ENCODE peak calls at places on chromosome 21, in ten cellular contexts. One of them, this sample, is unnamed. For H3K4me1, the result is how much of the 10 kb centered on the place peaks cover.

GRCh38 chr21:45152265-45152746 is 77.9 kb downstream of the ADARB1 start:
- DNase-seq in CD8-positive, alpha-beta T cell: peak
- DNase-seq in H9: peak
- DNase-seq in heart left ventricle: no peak
- DNase-seq in IMR-90: no peak
- DNase-seq in esophagus squamous epithelium: no peak
- DNase-seq in fibroblast of lung: peak
- DNase-seq in PC-3: no peak
- DNase-seq in tibial artery: no peak
- DNase-seq in A549: no peak
- DNase-seq in this sample: peak

GRCh38 chr21:42624095-42624830 is 29.2 kb upstream of the PDE9A start:
- DNase-seq in CD8-positive, alpha-beta T cell: no peak
- DNase-seq in H9: no peak
- DNase-seq in heart left ventricle: no peak
- DNase-seq in IMR-90: no peak
- DNase-seq in esophagus squamous epithelium: no peak
- DNase-seq in fibroblast of lung: no peak
- DNase-seq in PC-3: no peak
- DNase-seq in tibial artery: no peak
- DNase-seq in A549: peak
- DNase-seq in this sample: no peak

GRCh38 chr21:15514073-15514946 is 215.5 kb upstream of the USP25 start:
- DNase-seq in CD8-positive, alpha-beta T cell: peak
- DNase-seq in H9: no peak
- DNase-seq in heart left ventricle: no peak
- DNase-seq in IMR-90: no peak
- DNase-seq in esophagus squamous epithelium: no peak
- DNase-seq in fibroblast of lung: no peak
- DNase-seq in PC-3: no peak
- DNase-seq in tibial artery: no peak
- DNase-seq in A549: no peak
- DNase-seq in this sample: peak

GRCh38 chr21:31798842-31799691 is 67.1 kb upstream of the SCAF4 start:
- DNase-seq in CD8-positive, alpha-beta T cell: no peak
- DNase-seq in H9: no peak
- DNase-seq in heart left ventricle: no peak
- DNase-seq in IMR-90: peak
- DNase-seq in esophagus squamous epithelium: no peak
- DNase-seq in fibroblast of lung: peak
- DNase-seq in PC-3: no peak
- DNase-seq in tibial artery: no peak
- DNase-seq in A549: no peak
- DNase-seq in this sample: no peak

GRCh38 chr21:41868062-41868710 is 11.0 kb downstream of the PRDM15 start:
- DNase-seq in CD8-positive, alpha-beta T cell: no peak
- DNase-seq in H9: no peak
- DNase-seq in heart left ventricle: no peak
- DNase-seq in IMR-90: peak
- DNase-seq in esophagus squamous epithelium: no peak
- DNase-seq in fibroblast of lung: no peak
- DNase-seq in PC-3: no peak
- DNase-seq in tibial artery: no peak
- DNase-seq in A549: no peak
- DNase-seq in this sample: no peak

GRCh38 chr21:17818158-17819113 is 720 bp downstream of the C21orf91 start:
- DNase-seq in CD8-positive, alpha-beta T cell: peak
- DNase-seq in H9: peak
- DNase-seq in heart left ventricle: peak
- DNase-seq in IMR-90: peak
- DNase-seq in esophagus squamous epithelium: no peak
- DNase-seq in fibroblast of lung: peak
- DNase-seq in PC-3: peak
- DNase-seq in tibial artery: no peak
- DNase-seq in A549: peak
- DNase-seq in this sample: peak

GRCh38 chr21:39633770-39634181 is 21.0 kb downstream of the B3GALT5 start:
- DNase-seq in CD8-positive, alpha-beta T cell: no peak
- DNase-seq in H9: no peak
- DNase-seq in heart left ventricle: no peak
- DNase-seq in IMR-90: peak
- DNase-seq in esophagus squamous epithelium: no peak
- DNase-seq in fibroblast of lung: peak
- DNase-seq in PC-3: peak
- DNase-seq in tibial artery: no peak
- DNase-seq in A549: peak
- DNase-seq in this sample: no peak

GRCh38 chr21:32256873-32257620 is 21.8 kb downstream of the MIS18A start:
- DNase-seq in CD8-positive, alpha-beta T cell: no peak
- DNase-seq in H9: no peak
- DNase-seq in heart left ventricle: peak
- DNase-seq in IMR-90: peak
- DNase-seq in esophagus squamous epithelium: no peak
- DNase-seq in fibroblast of lung: peak
- DNase-seq in PC-3: peak
- DNase-seq in tibial artery: peak
- DNase-seq in A549: peak
- DNase-seq in this sample: no peak

GRCh38 chr21:27132270-27132669 is 165.4 kb upstream of the ADAMTS5 start:
- DNase-seq in CD8-positive, alpha-beta T cell: no peak
- DNase-seq in H9: no peak
- DNase-seq in heart left ventricle: no peak
- DNase-seq in IMR-90: peak
- DNase-seq in esophagus squamous epithelium: no peak
- DNase-seq in fibroblast of lung: peak
- DNase-seq in PC-3: no peak
- DNase-seq in tibial artery: no peak
- DNase-seq in A549: no peak
- DNase-seq in this sample: no peak

GRCh38 chr21:17738171-17738953 is 80.8 kb downstream of the C21orf91 start:
- DNase-seq in CD8-positive, alpha-beta T cell: no peak
- DNase-seq in H9: peak
- DNase-seq in heart left ventricle: no peak
- DNase-seq in IMR-90: no peak
- DNase-seq in esophagus squamous epithelium: no peak
- DNase-seq in fibroblast of lung: no peak
- DNase-seq in PC-3: peak
- DNase-seq in tibial artery: no peak
- DNase-seq in A549: no peak
- DNase-seq in this sample: no peak

GRCh38 chr21:42103843-42104242 is 32.7 kb downstream of the UMODL1 start:
- DNase-seq in CD8-positive, alpha-beta T cell: no peak
- DNase-seq in H9: no peak
- DNase-seq in heart left ventricle: no peak
- DNase-seq in IMR-90: no peak
- DNase-seq in esophagus squamous epithelium: no peak
- DNase-seq in fibroblast of lung: no peak
- DNase-seq in PC-3: no peak
- DNase-seq in tibial artery: no peak
- DNase-seq in A549: no peak
- DNase-seq in this sample: no peak

GRCh38 chr21:45258476-45258875 is 29.2 kb downstream of the POFUT2 start:
- DNase-seq in CD8-positive, alpha-beta T cell: no peak
- DNase-seq in H9: peak
- DNase-seq in heart left ventricle: no peak
- DNase-seq in IMR-90: no peak
- DNase-seq in esophagus squamous epithelium: no peak
- DNase-seq in fibroblast of lung: no peak
- DNase-seq in PC-3: no peak
- DNase-seq in tibial artery: peak
- DNase-seq in A549: no peak
- DNase-seq in this sample: no peak

GRCh38 chr21:17455451-17455850 is 57.4 kb upstream of the CXADR start:
- DNase-seq in CD8-positive, alpha-beta T cell: no peak
- DNase-seq in H9: no peak
- DNase-seq in heart left ventricle: no peak
- DNase-seq in IMR-90: no peak
- DNase-seq in esophagus squamous epithelium: no peak
- DNase-seq in fibroblast of lung: no peak
- DNase-seq in PC-3: no peak
- DNase-seq in tibial artery: no peak
- DNase-seq in A549: peak
- DNase-seq in this sample: no peak

GRCh38 chr21:42187976-42188653 is 30.8 kb upstream of the ABCG1 start:
- DNase-seq in CD8-positive, alpha-beta T cell: peak
- DNase-seq in H9: no peak
- DNase-seq in heart left ventricle: peak
- DNase-seq in IMR-90: no peak
- DNase-seq in esophagus squamous epithelium: no peak
- DNase-seq in fibroblast of lung: peak
- DNase-seq in PC-3: no peak
- DNase-seq in tibial artery: peak
- DNase-seq in A549: no peak
- DNase-seq in this sample: peak

GRCh38 chr21:26068776-26069175 is 101.8 kb downstream of the APP start:
- DNase-seq in CD8-positive, alpha-beta T cell: no peak
- DNase-seq in H9: no peak
- DNase-seq in heart left ventricle: no peak
- DNase-seq in IMR-90: no peak
- DNase-seq in esophagus squamous epithelium: no peak
- DNase-seq in fibroblast of lung: no peak
- DNase-seq in PC-3: no peak
- DNase-seq in tibial artery: no peak
- DNase-seq in A549: no peak
- DNase-seq in this sample: no peak
- H3K4me1 ChIP-seq in CD8-positive, alpha-beta T cell: under half
- H3K4me1 ChIP-seq in H9: under half
- H3K4me1 ChIP-seq in heart left ventricle: under half
- H3K4me1 ChIP-seq in IMR-90: under half
- H3K4me1 ChIP-seq in esophagus squamous epithelium: under half
- H3K4me1 ChIP-seq in fibroblast of lung: under half
- H3K4me1 ChIP-seq in PC-3: under half
- H3K4me1 ChIP-seq in tibial artery: under half
- H3K4me1 ChIP-seq in A549: under half
- H3K4me1 ChIP-seq in this sample: under half

GRCh38 chr21:38319781-38320180 is 63.0 kb downstream of the KCNJ15 start:
- DNase-seq in CD8-positive, alpha-beta T cell: no peak
- DNase-seq in H9: no peak
- DNase-seq in heart left ventricle: no peak
- DNase-seq in IMR-90: peak
- DNase-seq in esophagus squamous epithelium: no peak
- DNase-seq in fibroblast of lung: peak
- DNase-seq in PC-3: no peak
- DNase-seq in tibial artery: no peak
- DNase-seq in A549: no peak
- DNase-seq in this sample: no peak

GRCh38 chr21:38323721-38324591 is 67.2 kb downstream of the KCNJ15 start:
- DNase-seq in CD8-positive, alpha-beta T cell: no peak
- DNase-seq in H9: peak
- DNase-seq in heart left ventricle: no peak
- DNase-seq in IMR-90: peak
- DNase-seq in esophagus squamous epithelium: no peak
- DNase-seq in fibroblast of lung: peak
- DNase-seq in PC-3: peak
- DNase-seq in tibial artery: no peak
- DNase-seq in A549: peak
- DNase-seq in this sample: no peak

GRCh38 chr21:38322551-38322950 is 65.8 kb downstream of the KCNJ15 start:
- DNase-seq in CD8-positive, alpha-beta T cell: no peak
- DNase-seq in H9: no peak
- DNase-seq in heart left ventricle: no peak
- DNase-seq in IMR-90: peak
- DNase-seq in esophagus squamous epithelium: no peak
- DNase-seq in fibroblast of lung: peak
- DNase-seq in PC-3: no peak
- DNase-seq in tibial artery: no peak
- DNase-seq in A549: no peak
- DNase-seq in this sample: no peak

GRCh38 chr21:38325216-38325615 is 68.4 kb downstream of the KCNJ15 start:
- DNase-seq in CD8-positive, alpha-beta T cell: no peak
- DNase-seq in H9: no peak
- DNase-seq in heart left ventricle: no peak
- DNase-seq in IMR-90: no peak
- DNase-seq in esophagus squamous epithelium: no peak
- DNase-seq in fibroblast of lung: no peak
- DNase-seq in PC-3: no peak
- DNase-seq in tibial artery: no peak
- DNase-seq in A549: no peak
- DNase-seq in this sample: no peak

GRCh38 chr21:38321568-38321967 is 64.8 kb downstream of the KCNJ15 start:
- DNase-seq in CD8-positive, alpha-beta T cell: no peak
- DNase-seq in H9: no peak
- DNase-seq in heart left ventricle: no peak
- DNase-seq in IMR-90: no peak
- DNase-seq in esophagus squamous epithelium: no peak
- DNase-seq in fibroblast of lung: no peak
- DNase-seq in PC-3: no peak
- DNase-seq in tibial artery: no peak
- DNase-seq in A549: no peak
- DNase-seq in this sample: no peak
- H3K27ac ChIP-seq in CD8-positive, alpha-beta T cell: no peak
- H3K27ac ChIP-seq in H9: no peak
- H3K27ac ChIP-seq in heart left ventricle: no peak
- H3K27ac ChIP-seq in IMR-90: no peak
- H3K27ac ChIP-seq in esophagus squamous epithelium: no peak
- H3K27ac ChIP-seq in fibroblast of lung: no peak
- H3K27ac ChIP-seq in PC-3: no peak
- H3K27ac ChIP-seq in tibial artery: no peak
- H3K27ac ChIP-seq in A549: peak
- H3K27ac ChIP-seq in this sample: no peak

DNA sequence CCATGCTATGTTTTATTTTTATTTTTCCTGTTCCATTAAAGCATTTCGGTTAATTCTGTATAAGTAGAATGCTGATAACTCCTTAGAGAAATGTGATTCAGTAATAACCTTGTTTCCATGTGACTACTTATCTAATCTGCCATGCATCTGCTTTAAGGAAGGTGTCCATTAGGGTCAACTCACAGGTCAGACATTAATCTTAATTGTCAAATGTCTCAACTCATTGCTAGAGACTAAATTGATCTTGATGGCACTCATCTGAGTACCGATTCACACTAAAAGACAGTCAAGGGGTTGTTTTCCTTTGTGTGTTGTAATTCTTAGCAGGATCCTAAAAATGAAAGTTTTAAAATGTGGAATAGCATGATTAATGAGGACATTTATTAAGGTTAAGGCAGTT is 41.8 kb downstream of the ITSN1 start:
- DNase-seq in CD8-positive, alpha-beta T cell: no peak
- DNase-seq in H9: no peak
- DNase-seq in heart left ventricle: no peak
- DNase-seq in IMR-90: no peak
- DNase-seq in esophagus squamous epithelium: no peak
- DNase-seq in fibroblast of lung: no peak
- DNase-seq in PC-3: no peak
- DNase-seq in tibial artery: no peak
- DNase-seq in A549: no peak
- DNase-seq in this sample: no peak
- H3K4me1 ChIP-seq in CD8-positive, alpha-beta T cell: under half
- H3K4me1 ChIP-seq in H9: under half
- H3K4me1 ChIP-seq in heart left ventricle: under half
- H3K4me1 ChIP-seq in IMR-90: under half
- H3K4me1 ChIP-seq in esophagus squamous epithelium: under half
- H3K4me1 ChIP-seq in fibroblast of lung: under half
- H3K4me1 ChIP-seq in PC-3: under half
- H3K4me1 ChIP-seq in tibial artery: half or more
- H3K4me1 ChIP-seq in A549: half or more
- H3K4me1 ChIP-seq in this sample: under half

DNA sequence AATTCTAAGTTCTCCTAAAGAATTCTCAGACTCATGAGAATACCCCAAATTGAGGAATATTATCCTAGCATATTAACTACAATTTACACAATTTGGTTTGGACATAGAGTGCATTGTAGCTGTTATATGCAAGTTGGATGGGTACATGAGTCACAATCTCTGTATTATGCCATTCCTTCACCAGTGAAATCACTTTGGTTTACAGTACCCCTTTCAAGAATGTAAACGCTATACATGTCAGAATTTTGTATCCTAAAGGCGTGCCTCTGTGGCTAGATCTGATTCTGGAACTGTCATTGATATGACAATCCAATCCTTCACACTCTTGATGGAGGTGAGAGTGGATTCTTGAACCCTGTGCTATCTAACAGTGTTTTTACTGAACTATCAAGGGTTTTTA is 6.7 kb upstream of the IL10RB start:
- DNase-seq in CD8-positive, alpha-beta T cell: no peak
- DNase-seq in H9: no peak
- DNase-seq in heart left ventricle: no peak
- DNase-seq in IMR-90: peak
- DNase-seq in esophagus squamous epithelium: no peak
- DNase-seq in fibroblast of lung: no peak
- DNase-seq in PC-3: peak
- DNase-seq in tibial artery: no peak
- DNase-seq in A549: no peak
- DNase-seq in this sample: no peak
- H3K27ac ChIP-seq in CD8-positive, alpha-beta T cell: no peak
- H3K27ac ChIP-seq in H9: no peak
- H3K27ac ChIP-seq in heart left ventricle: no peak
- H3K27ac ChIP-seq in IMR-90: no peak
- H3K27ac ChIP-seq in esophagus squamous epithelium: no peak
- H3K27ac ChIP-seq in fibroblast of lung: no peak
- H3K27ac ChIP-seq in PC-3: no peak
- H3K27ac ChIP-seq in tibial artery: no peak
- H3K27ac ChIP-seq in A549: no peak
- H3K27ac ChIP-seq in this sample: peak